ENCODE peak calls at places on chromosomes 2 and 18, in nine cellular contexts. One of them, this sample, is unnamed.
A peak's percentile ranks its signal among the peaks of the same experiment; 100 is the strongest.

GRCh38 chr2:235270291-235270690 is 223.6 kb upstream of the AGAP1 start:
- DNase-seq in hypothalamus: no peak
- DNase-seq in renal cortical epithelial cell: no peak
- DNase-seq in Caki2: no peak
- DNase-seq in nephron progenitor cell: no peak
- DNase-seq in C1 segment of cervical spinal cord: no peak
- DNase-seq in EL: no peak
- DNase-seq in AG20443: no peak
- DNase-seq in GM23248: no peak
- DNase-seq in this sample: no peak

GRCh38 chr2:113133696-113134558 is 6.5 kb downstream of the IL1RN start:
- DNase-seq in Caki2: no peak
- DNase-seq in renal cortical epithelial cell: peak; percentile 42
- DNase-seq in nephron progenitor cell: no peak
- DNase-seq in GM23248: peak; percentile 54
- DNase-seq in C1 segment of cervical spinal cord: no peak
- DNase-seq in AG20443: no peak
- DNase-seq in hypothalamus: no peak
- DNase-seq in EL: no peak
- DNase-seq in this sample: no peak

GRCh38 chr2:128986026-128986720 is 667.5 kb upstream of the HS6ST1 start:
- DNase-seq in GM23248: no peak
- DNase-seq in Caki2: no peak
- DNase-seq in AG20443: no peak
- DNase-seq in EL: no peak
- DNase-seq in nephron progenitor cell: no peak
- DNase-seq in C1 segment of cervical spinal cord: no peak
- DNase-seq in renal cortical epithelial cell: no peak
- DNase-seq in hypothalamus: no peak
- DNase-seq in this sample: no peak

GRCh38 chr2:222290691-222291484 is 7.9 kb downstream of the PAX3 start:
- DNase-seq in renal cortical epithelial cell: no peak
- DNase-seq in nephron progenitor cell: peak; percentile 81
- DNase-seq in C1 segment of cervical spinal cord: peak; percentile 48
- DNase-seq in EL: peak; percentile 86
- DNase-seq in AG20443: no peak
- DNase-seq in hypothalamus: no peak
- DNase-seq in Caki2: no peak
- DNase-seq in GM23248: peak; percentile 21
- DNase-seq in this sample: no peak

GRCh38 chr18:6521804-6522418 is 107.2 kb upstream of the L3MBTL4 start:
- DNase-seq in C1 segment of cervical spinal cord: no peak
- DNase-seq in Caki2: peak; percentile 22
- DNase-seq in hypothalamus: no peak
- DNase-seq in nephron progenitor cell: peak; percentile 26
- DNase-seq in GM23248: peak; percentile 45
- DNase-seq in EL: peak; percentile 48
- DNase-seq in AG20443: peak; percentile 28
- DNase-seq in renal cortical epithelial cell: peak; percentile 49
- DNase-seq in this sample: no peak

GRCh38 chr18:49646864-49647263 is 85.0 kb downstream of the LIPG start:
- DNase-seq in C1 segment of cervical spinal cord: no peak
- DNase-seq in renal cortical epithelial cell: no peak
- DNase-seq in hypothalamus: no peak
- DNase-seq in nephron progenitor cell: no peak
- DNase-seq in EL: no peak
- DNase-seq in GM23248: no peak
- DNase-seq in Caki2: no peak
- DNase-seq in AG20443: no peak
- DNase-seq in this sample: no peak

GRCh38 chr2:240111253-240111652 is 24.9 kb downstream of the COPS9 start:
- DNase-seq in GM23248: peak; percentile 12
- DNase-seq in Caki2: no peak
- DNase-seq in hypothalamus: no peak
- DNase-seq in C1 segment of cervical spinal cord: no peak
- DNase-seq in EL: peak; percentile 9
- DNase-seq in nephron progenitor cell: no peak
- DNase-seq in AG20443: peak; percentile 9
- DNase-seq in renal cortical epithelial cell: no peak
- DNase-seq in this sample: no peak

GRCh38 chr2:121140734-121141133 is 144.3 kb downstream of the TFCP2L1 start:
- DNase-seq in EL: no peak
- DNase-seq in C1 segment of cervical spinal cord: no peak
- DNase-seq in nephron progenitor cell: no peak
- DNase-seq in Caki2: peak; percentile 30
- DNase-seq in hypothalamus: no peak
- DNase-seq in GM23248: no peak
- DNase-seq in AG20443: no peak
- DNase-seq in renal cortical epithelial cell: no peak
- DNase-seq in this sample: no peak

GRCh38 chr2:231928481-231928880 is 2.3 kb upstream of the NPPC start:
- DNase-seq in Caki2: no peak
- DNase-seq in C1 segment of cervical spinal cord: no peak
- DNase-seq in renal cortical epithelial cell: no peak
- DNase-seq in hypothalamus: no peak
- DNase-seq in EL: no peak
- DNase-seq in nephron progenitor cell: peak; percentile 45
- DNase-seq in AG20443: peak; percentile 8
- DNase-seq in GM23248: no peak
- DNase-seq in this sample: no peak

GRCh38 chr2:96642564-96643350 is at the start of gene FER1L5:
- DNase-seq in EL: peak; percentile 80
- DNase-seq in hypothalamus: no peak
- DNase-seq in GM23248: peak; percentile 57
- DNase-seq in C1 segment of cervical spinal cord: no peak
- DNase-seq in AG20443: peak; percentile 53
- DNase-seq in renal cortical epithelial cell: peak; percentile 76
- DNase-seq in nephron progenitor cell: peak; percentile 40
- DNase-seq in Caki2: no peak
- DNase-seq in this sample: no peak

GRCh38 chr2:182499706-182500470 is 73.1 kb upstream of the PDE1A start:
- DNase-seq in Caki2: no peak
- DNase-seq in hypothalamus: no peak
- DNase-seq in EL: no peak
- DNase-seq in AG20443: no peak
- DNase-seq in nephron progenitor cell: no peak
- DNase-seq in C1 segment of cervical spinal cord: no peak
- DNase-seq in GM23248: peak; percentile 41
- DNase-seq in renal cortical epithelial cell: no peak
- DNase-seq in this sample: no peak

GRCh38 chr2:135904590-135904989 is 28.3 kb upstream of the MCM6 start:
- DNase-seq in EL: peak; percentile 36
- DNase-seq in Caki2: peak; percentile 29
- DNase-seq in renal cortical epithelial cell: peak; percentile 56
- DNase-seq in AG20443: peak; percentile 63
- DNase-seq in GM23248: peak; percentile 71
- DNase-seq in C1 segment of cervical spinal cord: no peak
- DNase-seq in hypothalamus: no peak
- DNase-seq in nephron progenitor cell: no peak
- DNase-seq in this sample: no peak

GRCh38 chr2:163662141-163662780 is 73.5 kb downstream of the FIGN start:
- DNase-seq in C1 segment of cervical spinal cord: no peak
- DNase-seq in renal cortical epithelial cell: peak; percentile 83
- DNase-seq in AG20443: no peak
- DNase-seq in GM23248: no peak
- DNase-seq in hypothalamus: no peak
- DNase-seq in EL: peak; percentile 51
- DNase-seq in nephron progenitor cell: no peak
- DNase-seq in Caki2: peak; percentile 49
- DNase-seq in this sample: no peak

GRCh38 chr2:75142081-75142480 is 57.2 kb downstream of the TACR1 start:
- DNase-seq in EL: no peak
- DNase-seq in AG20443: no peak
- DNase-seq in GM23248: peak; percentile 44
- DNase-seq in Caki2: no peak
- DNase-seq in C1 segment of cervical spinal cord: no peak
- DNase-seq in hypothalamus: no peak
- DNase-seq in nephron progenitor cell: no peak
- DNase-seq in renal cortical epithelial cell: no peak
- DNase-seq in this sample: no peak

GRCh38 chr2:45698538-45698937 is 47.1 kb downstream of the PRKCE start:
- DNase-seq in GM23248: peak; percentile 30
- DNase-seq in nephron progenitor cell: no peak
- DNase-seq in C1 segment of cervical spinal cord: no peak
- DNase-seq in AG20443: peak; percentile 19
- DNase-seq in hypothalamus: no peak
- DNase-seq in Caki2: no peak
- DNase-seq in renal cortical epithelial cell: no peak
- DNase-seq in EL: peak; percentile 55
- DNase-seq in this sample: no peak

GRCh38 chr18:10101729-10102128 is 187.9 kb downstream of the VAPA start:
- DNase-seq in Caki2: no peak
- DNase-seq in renal cortical epithelial cell: no peak
- DNase-seq in nephron progenitor cell: no peak
- DNase-seq in AG20443: no peak
- DNase-seq in EL: no peak
- DNase-seq in C1 segment of cervical spinal cord: no peak
- DNase-seq in GM23248: no peak
- DNase-seq in hypothalamus: no peak
- DNase-seq in this sample: no peak

GRCh38 chr2:226114436-226114835 is 685.2 kb downstream of the IRS1 start:
- DNase-seq in EL: peak; percentile 38
- DNase-seq in AG20443: no peak
- DNase-seq in hypothalamus: no peak
- DNase-seq in Caki2: no peak
- DNase-seq in renal cortical epithelial cell: no peak
- DNase-seq in GM23248: no peak
- DNase-seq in nephron progenitor cell: no peak
- DNase-seq in C1 segment of cervical spinal cord: no peak
- DNase-seq in this sample: no peak

GRCh38 chr2:219381448-219381847 is 6.3 kb downstream of the DNPEP start:
- DNase-seq in renal cortical epithelial cell: no peak
- DNase-seq in EL: no peak
- DNase-seq in nephron progenitor cell: no peak
- DNase-seq in GM23248: no peak
- DNase-seq in hypothalamus: no peak
- DNase-seq in AG20443: no peak
- DNase-seq in C1 segment of cervical spinal cord: no peak
- DNase-seq in Caki2: no peak
- DNase-seq in this sample: no peak

GRCh38 chr2:84970266-84970955 is 550 bp upstream of the KCMF1 start:
- DNase-seq in nephron progenitor cell: peak; percentile 78
- DNase-seq in hypothalamus: peak; percentile 11
- DNase-seq in C1 segment of cervical spinal cord: peak; percentile 44
- DNase-seq in Caki2: peak; percentile 64
- DNase-seq in renal cortical epithelial cell: no peak
- DNase-seq in EL: peak; percentile 57
- DNase-seq in AG20443: no peak
- DNase-seq in GM23248: peak; percentile 71
- DNase-seq in this sample: no peak

GRCh38 chr2:74864728-74865722 is 31.1 kb downstream of the HK2 start:
- DNase-seq in C1 segment of cervical spinal cord: no peak
- DNase-seq in AG20443: peak; percentile 49
- DNase-seq in Caki2: peak; percentile 94
- DNase-seq in GM23248: peak; percentile 65
- DNase-seq in nephron progenitor cell: no peak
- DNase-seq in EL: peak; percentile 82
- DNase-seq in hypothalamus: no peak
- DNase-seq in renal cortical epithelial cell: peak; percentile 91
- DNase-seq in this sample: peak; percentile 83

GRCh38 chr2:165700511-165700910 is 93.5 kb downstream of the GALNT3 start:
- DNase-seq in Caki2: no peak
- DNase-seq in nephron progenitor cell: peak; percentile 13
- DNase-seq in C1 segment of cervical spinal cord: no peak
- DNase-seq in AG20443: no peak
- DNase-seq in GM23248: no peak
- DNase-seq in hypothalamus: no peak
- DNase-seq in renal cortical epithelial cell: no peak
- DNase-seq in EL: no peak
- DNase-seq in this sample: no peak

GRCh38 chr2:224268441-224268840 is 133.5 kb downstream of the FAM124B start:
- DNase-seq in EL: peak; percentile 53
- DNase-seq in AG20443: peak; percentile 30
- DNase-seq in GM23248: peak; percentile 86
- DNase-seq in renal cortical epithelial cell: peak; percentile 92
- DNase-seq in hypothalamus: no peak
- DNase-seq in C1 segment of cervical spinal cord: no peak
- DNase-seq in nephron progenitor cell: no peak
- DNase-seq in Caki2: peak; percentile 81
- DNase-seq in this sample: no peak

GRCh38 chr2:78535395-78535794 is 490.1 kb upstream of the REG3G start:
- DNase-seq in renal cortical epithelial cell: no peak
- DNase-seq in hypothalamus: no peak
- DNase-seq in EL: no peak
- DNase-seq in AG20443: no peak
- DNase-seq in Caki2: no peak
- DNase-seq in GM23248: no peak
- DNase-seq in C1 segment of cervical spinal cord: no peak
- DNase-seq in nephron progenitor cell: no peak
- DNase-seq in this sample: no peak

GRCh38 chr2:205089958-205090357 is 544.7 kb downstream of the PARD3B start:
- DNase-seq in hypothalamus: no peak
- DNase-seq in EL: no peak
- DNase-seq in GM23248: no peak
- DNase-seq in nephron progenitor cell: no peak
- DNase-seq in C1 segment of cervical spinal cord: no peak
- DNase-seq in renal cortical epithelial cell: no peak
- DNase-seq in Caki2: no peak
- DNase-seq in AG20443: no peak
- DNase-seq in this sample: no peak

GRCh38 chr2:17878222-17879136 is at the start of gene KCNS3:
- DNase-seq in GM23248: peak; percentile 78
- DNase-seq in Caki2: peak; percentile 68
- DNase-seq in nephron progenitor cell: peak; percentile 65
- DNase-seq in EL: peak; percentile 47
- DNase-seq in hypothalamus: no peak
- DNase-seq in renal cortical epithelial cell: no peak
- DNase-seq in C1 segment of cervical spinal cord: no peak
- DNase-seq in AG20443: peak; percentile 94
- DNase-seq in this sample: no peak

GRCh38 chr18:24801011-24801410 is 340.6 kb downstream of the HRH4 start:
- DNase-seq in renal cortical epithelial cell: no peak
- DNase-seq in nephron progenitor cell: no peak
- DNase-seq in GM23248: peak; percentile 40
- DNase-seq in AG20443: peak; percentile 79
- DNase-seq in EL: peak; percentile 2
- DNase-seq in C1 segment of cervical spinal cord: no peak
- DNase-seq in hypothalamus: no peak
- DNase-seq in Caki2: no peak
- DNase-seq in this sample: peak; percentile 11

GRCh38 chr18:78090584-78090983 is 840.9 kb downstream of the GALR1 start:
- DNase-seq in GM23248: no peak
- DNase-seq in C1 segment of cervical spinal cord: no peak
- DNase-seq in nephron progenitor cell: no peak
- DNase-seq in hypothalamus: no peak
- DNase-seq in Caki2: no peak
- DNase-seq in EL: no peak
- DNase-seq in AG20443: no peak
- DNase-seq in renal cortical epithelial cell: no peak
- DNase-seq in this sample: no peak

GRCh38 chr2:98902209-98903063 is 33.6 kb downstream of the CRACDL start:
- DNase-seq in renal cortical epithelial cell: no peak
- DNase-seq in AG20443: no peak
- DNase-seq in EL: no peak
- DNase-seq in nephron progenitor cell: peak; percentile 33
- DNase-seq in hypothalamus: no peak
- DNase-seq in Caki2: no peak
- DNase-seq in GM23248: no peak
- DNase-seq in C1 segment of cervical spinal cord: no peak
- DNase-seq in this sample: no peak

GRCh38 chr2:150612957-150613710 is 125.7 kb upstream of the RND3 start:
- DNase-seq in renal cortical epithelial cell: no peak
- DNase-seq in EL: no peak
- DNase-seq in AG20443: no peak
- DNase-seq in hypothalamus: no peak
- DNase-seq in nephron progenitor cell: no peak
- DNase-seq in C1 segment of cervical spinal cord: no peak
- DNase-seq in Caki2: no peak
- DNase-seq in GM23248: no peak
- DNase-seq in this sample: no peak

GRCh38 chr2:20650412-20650879 is 452 bp downstream of the HS1BP3 start:
- DNase-seq in Caki2: no peak
- DNase-seq in hypothalamus: no peak
- DNase-seq in nephron progenitor cell: no peak
- DNase-seq in AG20443: peak; percentile 72
- DNase-seq in EL: peak; percentile 37
- DNase-seq in GM23248: peak; percentile 83
- DNase-seq in C1 segment of cervical spinal cord: no peak
- DNase-seq in renal cortical epithelial cell: peak; percentile 23
- DNase-seq in this sample: no peak

This sample was measured in HS-27A.